ENCODE peak calls at places on chromosome 7, in seven cellular contexts. N, E, G, T, P, K and V are unnamed samples.

GRCh38 chr7:80499350-80499955 is 12.4 kb downstream of the GNAT3 start:
- DNase-seq in N (peak), E (no peak), G (peak), T (peak), P (no peak), K (no peak), V (no peak)

GRCh38 chr7:7216279-7216678 is 33.9 kb downstream of the C1GALT1 start:
- DNase-seq in N (no peak), E (no peak), G (peak), T (no peak), P (no peak), K (no peak), V (no peak)

GRCh38 chr7:5634107-5634950 is 147.1 kb downstream of the RNF216 start:
- DNase-seq in N (peak), E (no peak), G (peak), T (peak), P (no peak), K (no peak), V (no peak)

GRCh38 chr7:156650042-156650441 is 9.5 kb downstream of the RNF32 start:
- DNase-seq in N (no peak), E (no peak), G (peak), T (no peak), P (no peak), K (no peak), V (no peak)

GRCh38 chr7:127978421-127978820 is 52.8 kb downstream of the LRRC4 start:
- DNase-seq in N (no peak), E (no peak), G (no peak), T (no peak), P (no peak), K (no peak), V (no peak)

GRCh38 chr7:919114-919442 is 35.4 kb downstream of the ADAP1 start:
- DNase-seq in N (no peak), E (no peak), G (no peak), T (no peak), P (no peak), K (no peak), V (no peak)

GRCh38 chr7:14761506-14762296 is 140.8 kb downstream of the DGKB start:
- DNase-seq in N (peak), E (no peak), G (no peak), T (peak), P (no peak), K (peak), V (peak)

GRCh38 chr7:31175672-31176071 is 123.6 kb downstream of the ADCYAP1R1 start:
- DNase-seq in N (no peak), E (no peak), G (peak), T (peak), P (no peak), K (no peak), V (no peak)

GRCh38 chr7:31904006-31904405 is 166.2 kb downstream of the PDE1C start:
- DNase-seq in N (no peak), E (no peak), G (no peak), T (no peak), P (no peak), K (no peak), V (no peak)

GRCh38 chr7:47465191-47465590 is 116.7 kb downstream of the TNS3 start:
- DNase-seq in N (no peak), E (no peak), G (peak), T (peak), P (no peak), K (no peak), V (no peak)

GRCh38 chr7:90708841-90709317 is 112.8 kb downstream of the CDK14 start:
- DNase-seq in N (peak), E (no peak), G (peak), T (peak), P (no peak), K (no peak), V (no peak)

GRCh38 chr7:38232475-38233366 is 40.7 kb downstream of the TARP start:
- DNase-seq in N (no peak), E (peak), G (peak), T (no peak), P (peak), K (no peak), V (no peak)

GRCh38 chr7:90412458-90413184 is 9.4 kb downstream of the CLDN12 start:
- DNase-seq in N (peak), E (no peak), G (peak), T (peak), P (no peak), K (no peak), V (no peak)

GRCh38 chr7:136728945-136729344 is 139.5 kb upstream of the CHRM2 start:
- DNase-seq in N (no peak), E (no peak), G (no peak), T (peak), P (no peak), K (no peak), V (no peak)

GRCh38 chr7:111855842-111856227 is 293.5 kb upstream of the IMMP2L start:
- DNase-seq in N (peak), E (no peak), G (peak), T (peak), P (no peak), K (no peak), V (no peak)

GRCh38 chr7:110921478-110922210 is 169.3 kb upstream of the LRRN3 start:
- DNase-seq in N (peak), E (no peak), G (no peak), T (no peak), P (no peak), K (no peak), V (no peak)

GRCh38 chr7:149870701-149871483 is 2.9 kb upstream of the ATP6V0E2 start:
- DNase-seq in N (no peak), E (no peak), G (peak), T (no peak), P (no peak), K (no peak), V (no peak)

GRCh38 chr7:39700932-39701331 is 77.6 kb downstream of the RALA start:
- DNase-seq in N (no peak), E (no peak), G (no peak), T (no peak), P (no peak), K (no peak), V (no peak)

GRCh38 chr7:44116087-44116788 is 7.1 kb downstream of the POLD2 start:
- DNase-seq in N (no peak), E (no peak), G (no peak), T (no peak), P (no peak), K (no peak), V (no peak)

GRCh38 chr7:67854236-67854635 is 857.6 kb downstream of the TYW1 start:
- DNase-seq in N (peak), E (no peak), G (no peak), T (no peak), P (no peak), K (no peak), V (no peak)

GRCh38 chr7:41889472-41889871 is 186.6 kb upstream of the INHBA start:
- DNase-seq in N (no peak), E (no peak), G (no peak), T (no peak), P (no peak), K (no peak), V (no peak)